ENCODE peak calls at places on chromosomes 13 and 19, in four cellular contexts. One of them, this sample, is unnamed.

GRCh38 chr13:55432814-55433213 is 1707.9 kb upstream of the PRR20A start:
- DNase-seq in mammary epithelial cell: no peak
- DNase-seq in cardiac muscle cell: no peak
- DNase-seq in cardiac fibroblast: no peak
- DNase-seq in this sample: no peak

GRCh38 chr19:4396949-4397783 is 3.2 kb downstream of the SH3GL1 start:
- DNase-seq in mammary epithelial cell: no peak
- DNase-seq in cardiac muscle cell: no peak
- DNase-seq in cardiac fibroblast: no peak
- DNase-seq in this sample: no peak

GRCh38 chr13:36965767-36966166 is 33.4 kb downstream of the ALG5 start:
- DNase-seq in cardiac muscle cell: no peak
- DNase-seq in cardiac fibroblast: peak; percentile 79
- DNase-seq in mammary epithelial cell: peak; percentile 88
- DNase-seq in this sample: no peak

GRCh38 chr19:6663236-6664187 is 6.4 kb downstream of the TNFSF14 start:
- DNase-seq in cardiac fibroblast: no peak
- DNase-seq in cardiac muscle cell: no peak
- DNase-seq in mammary epithelial cell: peak; percentile 28
- DNase-seq in this sample: no peak

GRCh38 chr13:79405501-79405830 is 589 bp downstream of the RBM26 start:
- DNase-seq in mammary epithelial cell: peak; percentile 33
- DNase-seq in cardiac fibroblast: no peak
- DNase-seq in cardiac muscle cell: no peak
- DNase-seq in this sample: peak; percentile 17

GRCh38 chr19:33294058-33294798 is 8.1 kb downstream of the CEBPA start:
- DNase-seq in cardiac fibroblast: no peak
- DNase-seq in cardiac muscle cell: no peak
- DNase-seq in mammary epithelial cell: no peak
- DNase-seq in this sample: no peak

GRCh38 chr19:5623397-5624153 is 692 bp downstream of the SAFB start:
- DNase-seq in cardiac fibroblast: no peak
- DNase-seq in cardiac muscle cell: no peak
- DNase-seq in mammary epithelial cell: no peak
- DNase-seq in this sample: peak; percentile 11

GRCh38 chr19:39502640-39503417 is 4.1 kb downstream of the DLL3 start:
- DNase-seq in cardiac muscle cell: peak; percentile 82
- DNase-seq in cardiac fibroblast: peak; percentile 79
- DNase-seq in mammary epithelial cell: peak; percentile 53
- DNase-seq in this sample: no peak

GRCh38 chr13:31595568-31595967 is 143.8 kb upstream of the RXFP2 start:
- DNase-seq in mammary epithelial cell: no peak
- DNase-seq in cardiac muscle cell: no peak
- DNase-seq in cardiac fibroblast: peak; percentile 37
- DNase-seq in this sample: no peak

GRCh38 chr13:31044658-31045620 is 112.5 kb downstream of the TEX26 start:
- DNase-seq in mammary epithelial cell: peak; percentile 42
- DNase-seq in cardiac fibroblast: no peak
- DNase-seq in cardiac muscle cell: no peak
- DNase-seq in this sample: no peak

GRCh38 chr19:13833330-13834265 is 38.4 kb downstream of the ZSWIM4 start:
- DNase-seq in cardiac fibroblast: peak; percentile 94
- DNase-seq in mammary epithelial cell: peak; percentile 87
- DNase-seq in cardiac muscle cell: peak; percentile 96
- DNase-seq in this sample: peak; percentile 94

GRCh38 chr19:53537126-53537522 is 821 bp upstream of the ZNF331 start:
- DNase-seq in cardiac fibroblast: no peak
- DNase-seq in cardiac muscle cell: no peak
- DNase-seq in mammary epithelial cell: no peak
- DNase-seq in this sample: no peak

GRCh38 chr19:46065486-46065885 is 24.7 kb upstream of the IGFL4 start:
- DNase-seq in cardiac muscle cell: no peak
- DNase-seq in cardiac fibroblast: peak; percentile 36
- DNase-seq in mammary epithelial cell: peak; percentile 94
- DNase-seq in this sample: no peak

GRCh38 chr13:113930711-113931637 is 42.9 kb downstream of the C13orf46 start:
- DNase-seq in mammary epithelial cell: no peak
- DNase-seq in cardiac muscle cell: no peak
- DNase-seq in cardiac fibroblast: no peak
- DNase-seq in this sample: peak; percentile 40

GRCh38 chr19:35043906-35044305 is 2.4 kb downstream of the HPN start:
- DNase-seq in cardiac fibroblast: no peak
- DNase-seq in mammary epithelial cell: no peak
- DNase-seq in cardiac muscle cell: no peak
- DNase-seq in this sample: no peak
- H3K4me3 ChIP-seq in cardiac fibroblast: no peak overlapping the region
- H3K4me3 ChIP-seq in mammary epithelial cell: no peak overlapping the region
- H3K4me3 ChIP-seq in cardiac muscle cell: no peak overlapping the region
- H3K4me3 ChIP-seq in this sample: no peak overlapping the region

GRCh38 chr19:51595190-51595589 is 24.1 kb downstream of the ZNF175 start:
- DNase-seq in cardiac muscle cell: no peak
- DNase-seq in mammary epithelial cell: no peak
- DNase-seq in cardiac fibroblast: no peak
- DNase-seq in this sample: no peak
- H3K4me3 ChIP-seq in cardiac muscle cell: no peak overlapping the region
- H3K4me3 ChIP-seq in mammary epithelial cell: no peak overlapping the region
- H3K4me3 ChIP-seq in cardiac fibroblast: no peak overlapping the region
- H3K4me3 ChIP-seq in this sample: peak overlapping the region; percentile 84

DNA sequence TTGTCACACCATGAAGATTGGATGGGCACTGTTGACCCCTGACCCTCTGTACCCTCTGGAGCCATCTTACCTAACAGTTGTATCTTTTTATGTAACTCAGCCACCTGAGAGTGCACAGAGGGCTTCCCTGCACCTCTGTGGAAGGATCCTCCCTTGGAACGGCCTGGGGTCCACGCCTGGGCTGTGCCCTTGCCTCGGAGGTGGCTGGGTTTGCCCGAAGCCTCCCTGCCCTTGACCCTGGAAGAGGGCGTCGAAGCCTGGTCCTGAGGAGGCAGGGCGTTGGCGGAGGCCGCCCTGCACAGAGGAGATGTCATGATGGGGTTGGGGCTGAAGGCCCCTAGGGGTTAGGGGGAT is 241 bp downstream of the ODAD3 start:
- DNase-seq in mammary epithelial cell: no peak
- DNase-seq in cardiac fibroblast: no peak
- DNase-seq in cardiac muscle cell: no peak
- DNase-seq in this sample: no peak
- H3K4me3 ChIP-seq in mammary epithelial cell: peak overlapping the region; percentile 71
- H3K4me3 ChIP-seq in cardiac fibroblast: peak overlapping the region; percentile 55
- H3K4me3 ChIP-seq in cardiac muscle cell: peak overlapping the region; percentile 26
- H3K4me3 ChIP-seq in this sample: peak overlapping the region; percentile 90

GRCh38 chr13:42991892-42992584 is at the start of gene EPSTI1:
- DNase-seq in mammary epithelial cell: peak; percentile 62
- DNase-seq in cardiac fibroblast: peak; percentile 74
- DNase-seq in cardiac muscle cell: peak; percentile 38
- DNase-seq in this sample: peak; percentile 40

GRCh38 chr13:42990991-42991891 is 800 bp downstream of the EPSTI1 start:
- DNase-seq in mammary epithelial cell: no peak
- DNase-seq in cardiac muscle cell: no peak
- DNase-seq in cardiac fibroblast: no peak
- DNase-seq in this sample: no peak

GRCh38 chr13:42986176-42986574 is 5.9 kb downstream of the EPSTI1 start:
- DNase-seq in cardiac fibroblast: no peak
- DNase-seq in mammary epithelial cell: no peak
- DNase-seq in cardiac muscle cell: no peak
- DNase-seq in this sample: no peak

GRCh38 chr13:42992585-42993122 is 613 bp upstream of the EPSTI1 start:
- DNase-seq in cardiac fibroblast: no peak
- DNase-seq in mammary epithelial cell: no peak
- DNase-seq in cardiac muscle cell: no peak
- DNase-seq in this sample: no peak

DNA sequence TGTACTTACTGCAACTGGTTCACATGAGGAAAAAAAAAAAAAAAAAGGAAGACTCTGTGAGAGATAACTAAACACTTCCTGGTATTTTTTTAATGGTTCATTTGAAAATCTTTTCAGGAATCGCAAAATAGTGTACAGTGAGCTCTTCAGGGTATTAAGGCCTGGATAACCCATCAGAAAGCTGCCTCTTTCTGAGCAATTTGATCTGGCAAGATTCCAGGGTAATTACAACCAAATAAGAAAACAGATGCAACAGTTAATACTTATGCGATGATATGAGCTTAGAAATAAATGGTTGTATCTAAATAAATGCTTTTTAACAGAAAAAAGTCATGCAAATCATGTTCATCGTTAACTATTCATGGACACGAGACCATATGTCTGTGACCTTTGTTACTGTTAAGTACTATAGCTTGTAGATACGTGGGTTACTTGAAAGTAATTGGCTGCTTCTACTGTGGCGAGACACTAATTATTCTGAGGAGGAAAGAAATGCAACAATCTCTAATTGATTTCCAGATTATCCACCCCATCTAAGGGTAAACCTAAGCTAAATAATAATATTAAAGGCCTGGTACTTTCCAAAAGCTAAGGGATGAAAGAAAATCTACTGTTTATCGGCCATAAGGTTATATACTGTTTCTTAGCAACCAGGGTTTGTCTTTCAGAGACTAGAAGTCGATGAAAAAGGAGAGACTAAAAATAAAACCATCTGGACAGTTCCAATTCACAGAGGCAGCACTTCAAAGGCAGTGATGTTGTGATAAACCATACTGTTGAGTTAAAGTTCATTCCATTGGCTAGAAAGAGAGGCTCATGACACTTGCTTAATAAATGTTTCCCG is 1.7 kb downstream of the EPSTI1 start:
- DNase-seq in cardiac fibroblast: peak; percentile 41
- DNase-seq in cardiac muscle cell: peak; percentile 61
- DNase-seq in mammary epithelial cell: no peak
- DNase-seq in this sample: no peak
- H3K4me3 ChIP-seq in cardiac fibroblast: peak overlapping the region; percentile 34
- H3K4me3 ChIP-seq in cardiac muscle cell: no peak overlapping the region
- H3K4me3 ChIP-seq in mammary epithelial cell: no peak overlapping the region
- H3K4me3 ChIP-seq in this sample: peak overlapping the region; percentile 64

GRCh38 chr19:36876993-36877938 is 26.6 kb downstream of the ZNF345 start:
- DNase-seq in cardiac fibroblast: no peak
- DNase-seq in cardiac muscle cell: no peak
- DNase-seq in mammary epithelial cell: no peak
- DNase-seq in this sample: no peak
- H3K4me3 ChIP-seq in cardiac fibroblast: no peak overlapping the region
- H3K4me3 ChIP-seq in cardiac muscle cell: no peak overlapping the region
- H3K4me3 ChIP-seq in mammary epithelial cell: no peak overlapping the region
- H3K4me3 ChIP-seq in this sample: no peak overlapping the region

GRCh38 chr19:55352746-55353145 is 1.8 kb downstream of the COX6B2 start:
- DNase-seq in cardiac fibroblast: no peak
- DNase-seq in cardiac muscle cell: no peak
- DNase-seq in mammary epithelial cell: no peak
- DNase-seq in this sample: no peak

GRCh38 chr19:55355213-55355821 is 798 bp upstream of the COX6B2 start:
- DNase-seq in cardiac muscle cell: no peak
- DNase-seq in cardiac fibroblast: no peak
- DNase-seq in mammary epithelial cell: peak; percentile 87
- DNase-seq in this sample: no peak

GRCh38 chr19:55354698-55355212 is at the start of gene COX6B2:
- DNase-seq in mammary epithelial cell: no peak
- DNase-seq in cardiac fibroblast: no peak
- DNase-seq in cardiac muscle cell: no peak
- DNase-seq in this sample: no peak

GRCh38 chr19:55353356-55353802 is 1.1 kb downstream of the COX6B2 start:
- DNase-seq in cardiac muscle cell: no peak
- DNase-seq in cardiac fibroblast: no peak
- DNase-seq in mammary epithelial cell: peak; percentile 39
- DNase-seq in this sample: no peak

DNA sequence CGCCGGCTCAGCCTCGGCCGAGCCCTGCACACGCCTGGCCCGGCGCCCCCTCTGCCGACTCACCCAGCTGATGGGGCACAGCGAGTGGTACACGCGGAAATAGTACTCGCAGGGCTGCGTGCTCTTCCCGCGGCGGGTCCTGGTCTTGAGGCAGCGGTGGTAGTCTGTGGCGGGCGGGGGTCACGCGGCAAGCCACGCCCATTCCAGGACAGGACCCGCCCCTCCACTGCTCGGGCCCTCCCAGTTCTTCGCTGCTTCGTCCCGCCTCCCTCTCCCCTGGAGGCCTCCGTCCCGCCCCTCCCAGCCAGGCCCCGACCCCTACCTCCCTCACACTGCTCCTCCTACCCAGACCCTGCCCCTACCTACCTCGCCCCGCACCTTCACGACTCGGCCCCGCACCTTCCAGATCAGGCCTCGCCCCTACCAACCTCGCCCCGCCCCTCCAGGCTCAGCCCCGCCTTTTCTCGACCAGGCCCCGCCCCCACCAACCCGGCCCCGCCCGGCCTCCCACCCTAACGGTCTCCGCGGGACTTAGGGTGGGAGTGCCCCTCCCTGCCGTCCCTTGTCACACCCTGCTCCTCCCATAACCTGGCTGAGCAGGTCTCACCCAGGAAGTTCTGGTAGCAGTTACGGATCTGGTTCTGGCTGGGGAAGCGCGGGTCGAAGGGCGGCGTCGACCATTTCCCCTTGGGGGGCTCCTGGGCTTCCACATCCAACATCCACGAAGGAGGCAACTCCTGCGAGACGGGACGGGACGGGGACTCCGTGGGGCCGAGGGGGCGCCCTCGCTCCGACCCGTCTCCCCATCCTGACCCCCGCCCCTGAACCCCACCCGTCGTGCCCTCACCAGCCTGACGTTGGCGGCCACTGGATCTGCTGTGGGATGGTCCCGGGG is 469 bp downstream of the COX6B2 start:
- DNase-seq in cardiac fibroblast: peak; percentile 62
- DNase-seq in cardiac muscle cell: peak; percentile 71
- DNase-seq in mammary epithelial cell: peak; percentile 60
- DNase-seq in this sample: no peak
- H3K4me3 ChIP-seq in cardiac fibroblast: peak overlapping the region; percentile 46
- H3K4me3 ChIP-seq in cardiac muscle cell: peak overlapping the region; percentile 30
- H3K4me3 ChIP-seq in mammary epithelial cell: peak overlapping the region; percentile 59
- H3K4me3 ChIP-seq in this sample: peak overlapping the region; percentile 59

GRCh38 chr13:71830736-71831135 is 36.3 kb downstream of the DACH1 start:
- DNase-seq in cardiac muscle cell: no peak
- DNase-seq in cardiac fibroblast: no peak
- DNase-seq in mammary epithelial cell: no peak
- DNase-seq in this sample: no peak
- H3K4me3 ChIP-seq in cardiac muscle cell: no peak overlapping the region
- H3K4me3 ChIP-seq in cardiac fibroblast: no peak overlapping the region
- H3K4me3 ChIP-seq in mammary epithelial cell: no peak overlapping the region
- H3K4me3 ChIP-seq in this sample: no peak overlapping the region